ENCODE peak calls at places on chromosomes 12 and 14, in seven cellular contexts. N, Z, J, A, K, U and O are unnamed samples.

GRCh38 chr12:86015026-86015425 is 140.9 kb downstream of the NTS start:
- DNase-seq in N (no peak), Z (no peak), J (no peak), A (no peak), K (no peak), U (no peak), O (no peak)

GRCh38 chr14:23578560-23579310 is at the start of gene JPH4:
- DNase-seq in N (no peak), Z (no peak), J (no peak), A (no peak), K (peak; percentile 9), U (no peak), O (no peak)

GRCh38 chr12:11014234-11014633 is 8.2 kb downstream of the TAS2R19 start:
- DNase-seq in N (no peak), Z (no peak), J (peak; percentile 11), A (no peak), K (no peak), U (no peak), O (no peak)

GRCh38 chr12:34406228-34406995 is 384.1 kb downstream of the ALG10 start:
- DNase-seq in N (no peak), Z (peak; percentile 0), J (no peak), A (peak; percentile 14), K (peak; percentile 16), U (no peak), O (no peak)

GRCh38 chr14:105866841-105867321 is 340.5 kb downstream of the TMEM121 start:
- DNase-seq in N (no peak), Z (no peak), J (no peak), A (no peak), K (peak; percentile 15), U (no peak), O (no peak)

GRCh38 chr14:71465316-71465715 is 466.9 kb upstream of the RGS6 start:
- DNase-seq in N (peak; percentile 48), Z (no peak), J (peak; percentile 69), A (no peak), K (no peak), U (no peak), O (no peak)

GRCh38 chr12:98416845-98417244 is 98.5 kb upstream of the TMPO start:
- DNase-seq in N (peak; percentile 66), Z (no peak), J (peak; percentile 79), A (no peak), K (no peak), U (peak; percentile 65), O (no peak)

GRCh38 chr12:3200032-3200617 is 122.9 kb downstream of the TSPAN9 start:
- DNase-seq in N (peak; percentile 26), Z (peak; percentile 49), J (peak; percentile 44), A (no peak), K (peak; percentile 53), U (peak; percentile 40), O (no peak)

GRCh38 chr12:127393896-127394295 is 873.1 kb upstream of the TMEM132C start:
- DNase-seq in N (peak; percentile 72), Z (no peak), J (peak; percentile 79), A (no peak), K (no peak), U (no peak), O (no peak)

GRCh38 chr14:65939184-65939583 is 526.7 kb downstream of the FUT8 start:
- DNase-seq in N (no peak), Z (no peak), J (no peak), A (no peak), K (no peak), U (no peak), O (no peak)

GRCh38 chr14:65938738-65939137 is 526.2 kb downstream of the FUT8 start:
- DNase-seq in N (no peak), Z (no peak), J (no peak), A (no peak), K (no peak), U (no peak), O (no peak)

GRCh38 chr14:65937804-65938316 is 525.3 kb downstream of the FUT8 start:
- DNase-seq in N (no peak), Z (no peak), J (no peak), A (no peak), K (no peak), U (no peak), O (no peak)

GRCh38 chr14:65941091-65941490 is 528.6 kb downstream of the FUT8 start:
- DNase-seq in N (no peak), Z (no peak), J (no peak), A (no peak), K (no peak), U (no peak), O (no peak)

GRCh38 chr14:65940056-65940735 is 527.7 kb downstream of the FUT8 start:
- DNase-seq in N (no peak), Z (peak; percentile 29), J (peak; percentile 11), A (no peak), K (no peak), U (peak; percentile 51), O (peak; percentile 65)
- TF ChIP-seq CTCF in N (peak; percentile 12), Z (no peak), J (peak; percentile 20), A (no peak), K (no peak), U (no peak), O (peak; percentile 33)

DNA sequence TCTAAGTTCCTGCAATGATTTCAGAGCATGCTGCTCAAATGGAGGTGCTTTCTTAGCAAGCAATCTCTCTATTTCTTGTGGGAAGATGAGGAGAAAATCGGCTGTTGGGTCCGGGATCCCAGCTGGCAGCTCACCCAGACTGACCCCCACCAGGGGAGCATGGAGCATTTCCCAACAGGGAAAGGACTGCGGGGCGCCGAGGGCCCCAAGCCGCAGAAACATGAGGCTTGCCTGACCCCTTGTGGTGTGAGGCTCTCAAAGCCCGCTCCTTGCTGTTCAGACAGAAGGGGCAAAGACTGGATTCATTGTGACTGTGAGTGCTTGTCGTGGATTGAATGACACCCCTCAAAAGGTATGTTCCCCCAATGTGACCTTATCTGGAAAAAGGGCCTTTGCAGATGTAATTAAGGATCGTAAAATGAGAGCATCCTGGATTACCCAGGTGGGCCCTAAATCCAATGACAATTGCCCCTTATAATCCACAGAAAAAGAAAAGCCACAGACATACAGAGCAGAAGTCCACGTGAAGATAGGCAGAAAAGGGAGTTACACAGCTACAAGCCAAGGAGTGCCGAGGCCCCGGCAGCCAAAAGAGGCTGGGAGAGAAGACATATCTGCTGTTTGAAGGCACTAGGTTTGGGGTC is 116.3 kb upstream of the VASH1 start:
- DNase-seq in N (peak; percentile 9), Z (peak; percentile 54), J (peak; percentile 34), A (no peak), K (no peak), U (peak; percentile 39), O (peak; percentile 29)
- TF ChIP-seq CTCF in N (peak; percentile 42), Z (peak; percentile 4), J (peak; percentile 44), A (no peak), K (no peak), U (peak; percentile 75), O (no peak)

GRCh38 chr12:77932216-77932615 is 101.5 kb downstream of the NAV3 start:
- DNase-seq in N (no peak), Z (no peak), J (no peak), A (no peak), K (no peak), U (no peak), O (no peak)
- TF ChIP-seq CTCF in N (no peak), Z (no peak), J (no peak), A (no peak), K (no peak), U (no peak), O (no peak)

DNA sequence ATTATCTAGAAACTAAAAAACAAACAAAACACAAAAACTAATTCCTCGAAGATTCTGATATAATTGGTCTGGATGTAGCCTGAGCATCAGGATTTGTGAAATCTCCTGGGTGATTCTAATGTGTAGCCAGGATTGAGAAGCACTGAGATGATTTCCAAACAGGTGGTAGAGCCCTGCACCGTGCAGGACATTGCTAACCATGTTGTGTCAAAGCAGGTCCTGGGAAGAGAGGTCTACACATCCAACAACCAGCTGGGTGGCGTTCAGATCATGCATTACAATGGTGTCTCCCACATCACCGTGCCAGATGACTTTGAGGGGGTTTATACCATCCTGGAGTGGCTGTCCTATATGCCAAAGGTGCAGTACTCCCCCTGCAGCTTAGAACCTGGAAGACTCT is 56.3 kb downstream of the FOXN4 start:
- DNase-seq in N (no peak), Z (no peak), J (no peak), A (no peak), K (no peak), U (no peak), O (no peak)
- TF ChIP-seq CTCF in N (no peak), Z (no peak), J (no peak), A (no peak), K (no peak), U (no peak), O (no peak)

DNA sequence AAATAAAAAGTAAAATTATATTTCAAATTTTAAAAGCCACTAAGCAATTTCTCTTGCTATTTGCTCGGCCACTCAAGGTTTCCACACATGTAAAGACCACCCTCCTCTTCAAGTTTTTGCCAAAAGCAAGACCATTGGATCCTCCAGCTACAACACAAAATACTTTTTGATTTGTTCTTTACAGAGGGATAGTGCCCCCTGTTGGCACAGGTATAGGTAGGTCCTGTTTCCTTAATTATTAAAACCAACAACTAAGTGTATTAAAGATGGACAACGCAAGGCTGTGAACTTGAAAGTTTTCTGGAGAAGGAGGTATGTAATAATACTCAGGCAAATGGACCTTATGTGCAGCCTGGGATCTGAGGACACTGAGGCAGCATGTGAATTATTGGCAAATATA is 23.8 kb downstream of the ATP6V1D start:
- DNase-seq in N (no peak), Z (no peak), J (peak; percentile 54), A (no peak), K (no peak), U (peak; percentile 60), O (peak; percentile 31)
- TF ChIP-seq CTCF in N (peak; percentile 35), Z (peak; percentile 40), J (peak; percentile 43), A (no peak), K (no peak), U (peak; percentile 52), O (peak; percentile 51)